ENCODE peak calls at places on chromosomes 7 and 10, in nine cellular contexts. One of them, this sample, is unnamed.
A peak's percentile ranks its signal among the peaks of the same experiment; 100 is the strongest.

GRCh38 chr7:22375359-22376048 is 18.6 kb upstream of the RAPGEF5 start:
- DNase-seq in aorta: no peak
- DNase-seq in GM19239: no peak
- DNase-seq in activated CD4-positive, CD25-positive, alpha-beta regulatory T cell treated with anti-CD3 and anti-CD28 coated beads, Interleukin-2, amount 50 U/mL, for 72 hours: no peak
- DNase-seq in NCI-H345: no peak
- DNase-seq in neuronal stem cell: no peak
- DNase-seq in GM04503: no peak
- DNase-seq in lower leg skin: no peak
- DNase-seq in stimulated activated CD4-positive, alpha-beta T cell treated with anti-CD3 and anti-CD28 coated beads, Interleukin-12 subunit alpha, Interleukin-12 subunit beta, amount 100 ng/mL, for 4 hours: no peak
- DNase-seq in this sample: no peak

GRCh38 chr10:123962756-123963469 is 71.3 kb upstream of the CPXM2 start:
- DNase-seq in aorta: no peak
- DNase-seq in GM19239: no peak
- DNase-seq in activated CD4-positive, CD25-positive, alpha-beta regulatory T cell treated with anti-CD3 and anti-CD28 coated beads, Interleukin-2, amount 50 U/mL, for 72 hours: no peak
- DNase-seq in NCI-H345: no peak
- DNase-seq in neuronal stem cell: no peak
- DNase-seq in GM04503: no peak
- DNase-seq in lower leg skin: no peak
- DNase-seq in stimulated activated CD4-positive, alpha-beta T cell treated with anti-CD3 and anti-CD28 coated beads, Interleukin-12 subunit alpha, Interleukin-12 subunit beta, amount 100 ng/mL, for 4 hours: no peak
- DNase-seq in this sample: no peak

GRCh38 chr7:149398195-149398820 is 62.6 kb downstream of the ZNF777 start:
- DNase-seq in aorta: no peak
- DNase-seq in GM19239: no peak
- DNase-seq in activated CD4-positive, CD25-positive, alpha-beta regulatory T cell treated with anti-CD3 and anti-CD28 coated beads, Interleukin-2, amount 50 U/mL, for 72 hours: no peak
- DNase-seq in NCI-H345: no peak
- DNase-seq in neuronal stem cell: no peak
- DNase-seq in GM04503: no peak
- DNase-seq in lower leg skin: no peak
- DNase-seq in stimulated activated CD4-positive, alpha-beta T cell treated with anti-CD3 and anti-CD28 coated beads, Interleukin-12 subunit alpha, Interleukin-12 subunit beta, amount 100 ng/mL, for 4 hours: no peak
- DNase-seq in this sample: no peak

GRCh38 chr10:49620841-49621378 is 7.1 kb downstream of the CHAT start:
- DNase-seq in aorta: peak; percentile 56
- DNase-seq in GM19239: no peak
- DNase-seq in activated CD4-positive, CD25-positive, alpha-beta regulatory T cell treated with anti-CD3 and anti-CD28 coated beads, Interleukin-2, amount 50 U/mL, for 72 hours: no peak
- DNase-seq in NCI-H345: no peak
- DNase-seq in neuronal stem cell: no peak
- DNase-seq in GM04503: no peak
- DNase-seq in lower leg skin: no peak
- DNase-seq in stimulated activated CD4-positive, alpha-beta T cell treated with anti-CD3 and anti-CD28 coated beads, Interleukin-12 subunit alpha, Interleukin-12 subunit beta, amount 100 ng/mL, for 4 hours: no peak
- DNase-seq in this sample: no peak

GRCh38 chr10:31036209-31036608 is 4.5 kb upstream of the ZNF438 start:
- DNase-seq in aorta: no peak
- DNase-seq in GM19239: no peak
- DNase-seq in activated CD4-positive, CD25-positive, alpha-beta regulatory T cell treated with anti-CD3 and anti-CD28 coated beads, Interleukin-2, amount 50 U/mL, for 72 hours: no peak
- DNase-seq in NCI-H345: no peak
- DNase-seq in neuronal stem cell: no peak
- DNase-seq in GM04503: no peak
- DNase-seq in lower leg skin: no peak
- DNase-seq in stimulated activated CD4-positive, alpha-beta T cell treated with anti-CD3 and anti-CD28 coated beads, Interleukin-12 subunit alpha, Interleukin-12 subunit beta, amount 100 ng/mL, for 4 hours: no peak
- DNase-seq in this sample: no peak

GRCh38 chr10:70355234-70356021 is 27.0 kb downstream of the LRRC20 start:
- DNase-seq in aorta: no peak
- DNase-seq in GM19239: no peak
- DNase-seq in activated CD4-positive, CD25-positive, alpha-beta regulatory T cell treated with anti-CD3 and anti-CD28 coated beads, Interleukin-2, amount 50 U/mL, for 72 hours: no peak
- DNase-seq in NCI-H345: no peak
- DNase-seq in neuronal stem cell: no peak
- DNase-seq in GM04503: no peak
- DNase-seq in lower leg skin: no peak
- DNase-seq in stimulated activated CD4-positive, alpha-beta T cell treated with anti-CD3 and anti-CD28 coated beads, Interleukin-12 subunit alpha, Interleukin-12 subunit beta, amount 100 ng/mL, for 4 hours: no peak
- DNase-seq in this sample: no peak

GRCh38 chr7:128904381-128905197 is 5.9 kb downstream of the KCP start:
- DNase-seq in aorta: no peak
- DNase-seq in GM19239: peak; percentile 75
- DNase-seq in activated CD4-positive, CD25-positive, alpha-beta regulatory T cell treated with anti-CD3 and anti-CD28 coated beads, Interleukin-2, amount 50 U/mL, for 72 hours: peak; percentile 32
- DNase-seq in NCI-H345: peak; percentile 60
- DNase-seq in neuronal stem cell: no peak
- DNase-seq in GM04503: no peak
- DNase-seq in lower leg skin: no peak
- DNase-seq in stimulated activated CD4-positive, alpha-beta T cell treated with anti-CD3 and anti-CD28 coated beads, Interleukin-12 subunit alpha, Interleukin-12 subunit beta, amount 100 ng/mL, for 4 hours: no peak
- DNase-seq in this sample: peak; percentile 57

GRCh38 chr10:106038246-106038645 is 1126.3 kb downstream of the SORCS1 start:
- DNase-seq in aorta: no peak
- DNase-seq in GM19239: no peak
- DNase-seq in activated CD4-positive, CD25-positive, alpha-beta regulatory T cell treated with anti-CD3 and anti-CD28 coated beads, Interleukin-2, amount 50 U/mL, for 72 hours: no peak
- DNase-seq in NCI-H345: no peak
- DNase-seq in neuronal stem cell: no peak
- DNase-seq in GM04503: no peak
- DNase-seq in lower leg skin: no peak
- DNase-seq in stimulated activated CD4-positive, alpha-beta T cell treated with anti-CD3 and anti-CD28 coated beads, Interleukin-12 subunit alpha, Interleukin-12 subunit beta, amount 100 ng/mL, for 4 hours: no peak
- DNase-seq in this sample: no peak

GRCh38 chr7:21616796-21617436 is 74.1 kb downstream of the DNAH11 start:
- DNase-seq in aorta: no peak
- DNase-seq in GM19239: no peak
- DNase-seq in activated CD4-positive, CD25-positive, alpha-beta regulatory T cell treated with anti-CD3 and anti-CD28 coated beads, Interleukin-2, amount 50 U/mL, for 72 hours: no peak
- DNase-seq in NCI-H345: no peak
- DNase-seq in neuronal stem cell: no peak
- DNase-seq in GM04503: no peak
- DNase-seq in lower leg skin: no peak
- DNase-seq in stimulated activated CD4-positive, alpha-beta T cell treated with anti-CD3 and anti-CD28 coated beads, Interleukin-12 subunit alpha, Interleukin-12 subunit beta, amount 100 ng/mL, for 4 hours: no peak
- DNase-seq in this sample: no peak

GRCh38 chr7:2029936-2030335 is 202.8 kb downstream of the MAD1L1 start:
- DNase-seq in aorta: peak; percentile 39
- DNase-seq in GM19239: no peak
- DNase-seq in activated CD4-positive, CD25-positive, alpha-beta regulatory T cell treated with anti-CD3 and anti-CD28 coated beads, Interleukin-2, amount 50 U/mL, for 72 hours: no peak
- DNase-seq in NCI-H345: no peak
- DNase-seq in neuronal stem cell: no peak
- DNase-seq in GM04503: no peak
- DNase-seq in lower leg skin: no peak
- DNase-seq in stimulated activated CD4-positive, alpha-beta T cell treated with anti-CD3 and anti-CD28 coated beads, Interleukin-12 subunit alpha, Interleukin-12 subunit beta, amount 100 ng/mL, for 4 hours: no peak
- DNase-seq in this sample: no peak

GRCh38 chr10:104802941-104803340 is 161.9 kb downstream of the SORCS3 start:
- DNase-seq in aorta: no peak
- DNase-seq in GM19239: no peak
- DNase-seq in activated CD4-positive, CD25-positive, alpha-beta regulatory T cell treated with anti-CD3 and anti-CD28 coated beads, Interleukin-2, amount 50 U/mL, for 72 hours: no peak
- DNase-seq in NCI-H345: no peak
- DNase-seq in neuronal stem cell: no peak
- DNase-seq in GM04503: no peak
- DNase-seq in lower leg skin: no peak
- DNase-seq in stimulated activated CD4-positive, alpha-beta T cell treated with anti-CD3 and anti-CD28 coated beads, Interleukin-12 subunit alpha, Interleukin-12 subunit beta, amount 100 ng/mL, for 4 hours: no peak
- DNase-seq in this sample: no peak

GRCh38 chr10:10914129-10914528 is 103.5 kb upstream of the CELF2 start:
- DNase-seq in aorta: no peak
- DNase-seq in GM19239: no peak
- DNase-seq in activated CD4-positive, CD25-positive, alpha-beta regulatory T cell treated with anti-CD3 and anti-CD28 coated beads, Interleukin-2, amount 50 U/mL, for 72 hours: no peak
- DNase-seq in NCI-H345: no peak
- DNase-seq in neuronal stem cell: no peak
- DNase-seq in GM04503: no peak
- DNase-seq in lower leg skin: no peak
- DNase-seq in stimulated activated CD4-positive, alpha-beta T cell treated with anti-CD3 and anti-CD28 coated beads, Interleukin-12 subunit alpha, Interleukin-12 subunit beta, amount 100 ng/mL, for 4 hours: no peak
- DNase-seq in this sample: no peak

GRCh38 chr10:97805096-97805879 is 33.5 kb upstream of the SFRP5 start:
- DNase-seq in aorta: no peak
- DNase-seq in GM19239: no peak
- DNase-seq in activated CD4-positive, CD25-positive, alpha-beta regulatory T cell treated with anti-CD3 and anti-CD28 coated beads, Interleukin-2, amount 50 U/mL, for 72 hours: no peak
- DNase-seq in NCI-H345: no peak
- DNase-seq in neuronal stem cell: no peak
- DNase-seq in GM04503: no peak
- DNase-seq in lower leg skin: no peak
- DNase-seq in stimulated activated CD4-positive, alpha-beta T cell treated with anti-CD3 and anti-CD28 coated beads, Interleukin-12 subunit alpha, Interleukin-12 subunit beta, amount 100 ng/mL, for 4 hours: no peak
- DNase-seq in this sample: no peak

GRCh38 chr10:108360187-108360586 is 1195.7 kb upstream of the SORCS1 start:
- DNase-seq in aorta: no peak
- DNase-seq in GM19239: no peak
- DNase-seq in activated CD4-positive, CD25-positive, alpha-beta regulatory T cell treated with anti-CD3 and anti-CD28 coated beads, Interleukin-2, amount 50 U/mL, for 72 hours: no peak
- DNase-seq in NCI-H345: no peak
- DNase-seq in neuronal stem cell: no peak
- DNase-seq in GM04503: peak; percentile 11
- DNase-seq in lower leg skin: no peak
- DNase-seq in stimulated activated CD4-positive, alpha-beta T cell treated with anti-CD3 and anti-CD28 coated beads, Interleukin-12 subunit alpha, Interleukin-12 subunit beta, amount 100 ng/mL, for 4 hours: no peak
- DNase-seq in this sample: no peak

GRCh38 chr10:21926949-21927348 is 76.6 kb downstream of the DNAJC1 start:
- DNase-seq in aorta: no peak
- DNase-seq in GM19239: no peak
- DNase-seq in activated CD4-positive, CD25-positive, alpha-beta regulatory T cell treated with anti-CD3 and anti-CD28 coated beads, Interleukin-2, amount 50 U/mL, for 72 hours: no peak
- DNase-seq in NCI-H345: no peak
- DNase-seq in neuronal stem cell: no peak
- DNase-seq in GM04503: peak; percentile 89
- DNase-seq in lower leg skin: no peak
- DNase-seq in stimulated activated CD4-positive, alpha-beta T cell treated with anti-CD3 and anti-CD28 coated beads, Interleukin-12 subunit alpha, Interleukin-12 subunit beta, amount 100 ng/mL, for 4 hours: no peak
- DNase-seq in this sample: no peak

GRCh38 chr7:19321925-19322470 is 176.8 kb upstream of the FERD3L start:
- DNase-seq in aorta: no peak
- DNase-seq in GM19239: no peak
- DNase-seq in activated CD4-positive, CD25-positive, alpha-beta regulatory T cell treated with anti-CD3 and anti-CD28 coated beads, Interleukin-2, amount 50 U/mL, for 72 hours: no peak
- DNase-seq in NCI-H345: no peak
- DNase-seq in neuronal stem cell: no peak
- DNase-seq in GM04503: no peak
- DNase-seq in lower leg skin: no peak
- DNase-seq in stimulated activated CD4-positive, alpha-beta T cell treated with anti-CD3 and anti-CD28 coated beads, Interleukin-12 subunit alpha, Interleukin-12 subunit beta, amount 100 ng/mL, for 4 hours: no peak
- DNase-seq in this sample: no peak

GRCh38 chr7:5421626-5422323 is 1.9 kb downstream of the TNRC18 start:
- DNase-seq in aorta: peak; percentile 80
- DNase-seq in GM19239: no peak
- DNase-seq in activated CD4-positive, CD25-positive, alpha-beta regulatory T cell treated with anti-CD3 and anti-CD28 coated beads, Interleukin-2, amount 50 U/mL, for 72 hours: no peak
- DNase-seq in NCI-H345: no peak
- DNase-seq in neuronal stem cell: no peak
- DNase-seq in GM04503: no peak
- DNase-seq in lower leg skin: peak; percentile 54
- DNase-seq in stimulated activated CD4-positive, alpha-beta T cell treated with anti-CD3 and anti-CD28 coated beads, Interleukin-12 subunit alpha, Interleukin-12 subunit beta, amount 100 ng/mL, for 4 hours: no peak
- DNase-seq in this sample: peak; percentile 26

GRCh38 chr7:27704407-27705199 is 35.4 kb upstream of the TAX1BP1 start:
- DNase-seq in aorta: no peak
- DNase-seq in GM19239: no peak
- DNase-seq in activated CD4-positive, CD25-positive, alpha-beta regulatory T cell treated with anti-CD3 and anti-CD28 coated beads, Interleukin-2, amount 50 U/mL, for 72 hours: no peak
- DNase-seq in NCI-H345: no peak
- DNase-seq in neuronal stem cell: no peak
- DNase-seq in GM04503: no peak
- DNase-seq in lower leg skin: no peak
- DNase-seq in stimulated activated CD4-positive, alpha-beta T cell treated with anti-CD3 and anti-CD28 coated beads, Interleukin-12 subunit alpha, Interleukin-12 subunit beta, amount 100 ng/mL, for 4 hours: no peak
- DNase-seq in this sample: no peak

GRCh38 chr7:43302211-43302711 is 189.8 kb downstream of the HECW1 start:
- DNase-seq in aorta: no peak
- DNase-seq in GM19239: no peak
- DNase-seq in activated CD4-positive, CD25-positive, alpha-beta regulatory T cell treated with anti-CD3 and anti-CD28 coated beads, Interleukin-2, amount 50 U/mL, for 72 hours: no peak
- DNase-seq in NCI-H345: no peak
- DNase-seq in neuronal stem cell: no peak
- DNase-seq in GM04503: no peak
- DNase-seq in lower leg skin: no peak
- DNase-seq in stimulated activated CD4-positive, alpha-beta T cell treated with anti-CD3 and anti-CD28 coated beads, Interleukin-12 subunit alpha, Interleukin-12 subunit beta, amount 100 ng/mL, for 4 hours: no peak
- DNase-seq in this sample: no peak

GRCh38 chr7:95509199-95509598 is 23.5 kb downstream of the ASB4 start:
- DNase-seq in aorta: no peak
- DNase-seq in GM19239: no peak
- DNase-seq in activated CD4-positive, CD25-positive, alpha-beta regulatory T cell treated with anti-CD3 and anti-CD28 coated beads, Interleukin-2, amount 50 U/mL, for 72 hours: no peak
- DNase-seq in NCI-H345: peak; percentile 52
- DNase-seq in neuronal stem cell: peak; percentile 87
- DNase-seq in GM04503: no peak
- DNase-seq in lower leg skin: no peak
- DNase-seq in stimulated activated CD4-positive, alpha-beta T cell treated with anti-CD3 and anti-CD28 coated beads, Interleukin-12 subunit alpha, Interleukin-12 subunit beta, amount 100 ng/mL, for 4 hours: no peak
- DNase-seq in this sample: peak; percentile 5

GRCh38 chr7:143367972-143368371 is 5.5 kb upstream of the FAM131B start:
- DNase-seq in aorta: peak; percentile 42
- DNase-seq in GM19239: no peak
- DNase-seq in activated CD4-positive, CD25-positive, alpha-beta regulatory T cell treated with anti-CD3 and anti-CD28 coated beads, Interleukin-2, amount 50 U/mL, for 72 hours: peak; percentile 7
- DNase-seq in NCI-H345: no peak
- DNase-seq in neuronal stem cell: no peak
- DNase-seq in GM04503: no peak
- DNase-seq in lower leg skin: no peak
- DNase-seq in stimulated activated CD4-positive, alpha-beta T cell treated with anti-CD3 and anti-CD28 coated beads, Interleukin-12 subunit alpha, Interleukin-12 subunit beta, amount 100 ng/mL, for 4 hours: no peak
- DNase-seq in this sample: no peak

GRCh38 chr7:43328785-43329380 is 216.4 kb downstream of the HECW1 start:
- DNase-seq in aorta: no peak
- DNase-seq in GM19239: no peak
- DNase-seq in activated CD4-positive, CD25-positive, alpha-beta regulatory T cell treated with anti-CD3 and anti-CD28 coated beads, Interleukin-2, amount 50 U/mL, for 72 hours: no peak
- DNase-seq in NCI-H345: no peak
- DNase-seq in neuronal stem cell: no peak
- DNase-seq in GM04503: no peak
- DNase-seq in lower leg skin: no peak
- DNase-seq in stimulated activated CD4-positive, alpha-beta T cell treated with anti-CD3 and anti-CD28 coated beads, Interleukin-12 subunit alpha, Interleukin-12 subunit beta, amount 100 ng/mL, for 4 hours: no peak
- DNase-seq in this sample: no peak

GRCh38 chr7:77685219-77685618 is 11.0 kb upstream of the RSBN1L start:
- DNase-seq in aorta: no peak
- DNase-seq in GM19239: no peak
- DNase-seq in activated CD4-positive, CD25-positive, alpha-beta regulatory T cell treated with anti-CD3 and anti-CD28 coated beads, Interleukin-2, amount 50 U/mL, for 72 hours: no peak
- DNase-seq in NCI-H345: peak; percentile 64
- DNase-seq in neuronal stem cell: no peak
- DNase-seq in GM04503: no peak
- DNase-seq in lower leg skin: peak; percentile 39
- DNase-seq in stimulated activated CD4-positive, alpha-beta T cell treated with anti-CD3 and anti-CD28 coated beads, Interleukin-12 subunit alpha, Interleukin-12 subunit beta, amount 100 ng/mL, for 4 hours: no peak
- DNase-seq in this sample: no peak

GRCh38 chr7:16205481-16205880 is 215.9 kb downstream of the CRPPA start:
- DNase-seq in aorta: no peak
- DNase-seq in GM19239: no peak
- DNase-seq in activated CD4-positive, CD25-positive, alpha-beta regulatory T cell treated with anti-CD3 and anti-CD28 coated beads, Interleukin-2, amount 50 U/mL, for 72 hours: no peak
- DNase-seq in NCI-H345: no peak
- DNase-seq in neuronal stem cell: no peak
- DNase-seq in GM04503: no peak
- DNase-seq in lower leg skin: no peak
- DNase-seq in stimulated activated CD4-positive, alpha-beta T cell treated with anti-CD3 and anti-CD28 coated beads, Interleukin-12 subunit alpha, Interleukin-12 subunit beta, amount 100 ng/mL, for 4 hours: no peak
- DNase-seq in this sample: no peak

GRCh38 chr7:50379082-50379481 is 71.1 kb downstream of the FIGNL1 start:
- DNase-seq in aorta: no peak
- DNase-seq in GM19239: no peak
- DNase-seq in activated CD4-positive, CD25-positive, alpha-beta regulatory T cell treated with anti-CD3 and anti-CD28 coated beads, Interleukin-2, amount 50 U/mL, for 72 hours: no peak
- DNase-seq in NCI-H345: peak; percentile 73
- DNase-seq in neuronal stem cell: no peak
- DNase-seq in GM04503: no peak
- DNase-seq in lower leg skin: no peak
- DNase-seq in stimulated activated CD4-positive, alpha-beta T cell treated with anti-CD3 and anti-CD28 coated beads, Interleukin-12 subunit alpha, Interleukin-12 subunit beta, amount 100 ng/mL, for 4 hours: no peak
- DNase-seq in this sample: no peak

GRCh38 chr7:122413339-122413738 is 108.8 kb upstream of the FEZF1 start:
- DNase-seq in aorta: no peak
- DNase-seq in GM19239: no peak
- DNase-seq in activated CD4-positive, CD25-positive, alpha-beta regulatory T cell treated with anti-CD3 and anti-CD28 coated beads, Interleukin-2, amount 50 U/mL, for 72 hours: no peak
- DNase-seq in NCI-H345: peak; percentile 43
- DNase-seq in neuronal stem cell: no peak
- DNase-seq in GM04503: no peak
- DNase-seq in lower leg skin: no peak
- DNase-seq in stimulated activated CD4-positive, alpha-beta T cell treated with anti-CD3 and anti-CD28 coated beads, Interleukin-12 subunit alpha, Interleukin-12 subunit beta, amount 100 ng/mL, for 4 hours: no peak
- DNase-seq in this sample: no peak

GRCh38 chr7:144834516-144835165 is 1.2 kb downstream of the TPK1 start:
- DNase-seq in aorta: no peak
- DNase-seq in GM19239: no peak
- DNase-seq in activated CD4-positive, CD25-positive, alpha-beta regulatory T cell treated with anti-CD3 and anti-CD28 coated beads, Interleukin-2, amount 50 U/mL, for 72 hours: no peak
- DNase-seq in NCI-H345: no peak
- DNase-seq in neuronal stem cell: no peak
- DNase-seq in GM04503: no peak
- DNase-seq in lower leg skin: peak; percentile 41
- DNase-seq in stimulated activated CD4-positive, alpha-beta T cell treated with anti-CD3 and anti-CD28 coated beads, Interleukin-12 subunit alpha, Interleukin-12 subunit beta, amount 100 ng/mL, for 4 hours: no peak
- DNase-seq in this sample: peak; percentile 53

GRCh38 chr7:150324366-150324961 is 1.1 kb upstream of the ACTR3C start:
- DNase-seq in aorta: no peak
- DNase-seq in GM19239: no peak
- DNase-seq in activated CD4-positive, CD25-positive, alpha-beta regulatory T cell treated with anti-CD3 and anti-CD28 coated beads, Interleukin-2, amount 50 U/mL, for 72 hours: no peak
- DNase-seq in NCI-H345: no peak
- DNase-seq in neuronal stem cell: no peak
- DNase-seq in GM04503: no peak
- DNase-seq in lower leg skin: no peak
- DNase-seq in stimulated activated CD4-positive, alpha-beta T cell treated with anti-CD3 and anti-CD28 coated beads, Interleukin-12 subunit alpha, Interleukin-12 subunit beta, amount 100 ng/mL, for 4 hours: no peak
- DNase-seq in this sample: no peak

GRCh38 chr7:42272793-42273665 is 36.0 kb upstream of the GLI3 start:
- DNase-seq in aorta: no peak
- DNase-seq in GM19239: no peak
- DNase-seq in activated CD4-positive, CD25-positive, alpha-beta regulatory T cell treated with anti-CD3 and anti-CD28 coated beads, Interleukin-2, amount 50 U/mL, for 72 hours: no peak
- DNase-seq in NCI-H345: no peak
- DNase-seq in neuronal stem cell: no peak
- DNase-seq in GM04503: no peak
- DNase-seq in lower leg skin: no peak
- DNase-seq in stimulated activated CD4-positive, alpha-beta T cell treated with anti-CD3 and anti-CD28 coated beads, Interleukin-12 subunit alpha, Interleukin-12 subunit beta, amount 100 ng/mL, for 4 hours: no peak
- DNase-seq in this sample: no peak

GRCh38 chr10:125004571-125005311 is 62.8 kb downstream of the ZRANB1 start:
- DNase-seq in aorta: no peak
- DNase-seq in GM19239: no peak
- DNase-seq in activated CD4-positive, CD25-positive, alpha-beta regulatory T cell treated with anti-CD3 and anti-CD28 coated beads, Interleukin-2, amount 50 U/mL, for 72 hours: peak; percentile 14
- DNase-seq in NCI-H345: no peak
- DNase-seq in neuronal stem cell: no peak
- DNase-seq in GM04503: no peak
- DNase-seq in lower leg skin: no peak
- DNase-seq in stimulated activated CD4-positive, alpha-beta T cell treated with anti-CD3 and anti-CD28 coated beads, Interleukin-12 subunit alpha, Interleukin-12 subunit beta, amount 100 ng/mL, for 4 hours: no peak
- DNase-seq in this sample: no peak

GRCh38 chr7:131040467-131040932 is 287.2 kb upstream of the MKLN1 start:
- DNase-seq in aorta: no peak
- DNase-seq in GM19239: peak; percentile 32
- DNase-seq in activated CD4-positive, CD25-positive, alpha-beta regulatory T cell treated with anti-CD3 and anti-CD28 coated beads, Interleukin-2, amount 50 U/mL, for 72 hours: no peak
- DNase-seq in NCI-H345: peak; percentile 68
- DNase-seq in neuronal stem cell: peak; percentile 50
- DNase-seq in GM04503: no peak
- DNase-seq in lower leg skin: peak; percentile 72
- DNase-seq in stimulated activated CD4-positive, alpha-beta T cell treated with anti-CD3 and anti-CD28 coated beads, Interleukin-12 subunit alpha, Interleukin-12 subunit beta, amount 100 ng/mL, for 4 hours: no peak
- DNase-seq in this sample: peak; percentile 62

This sample was measured in CD4-positive, alpha-beta memory T cell.